ENCODE peak calls at places on chromosomes 7 and 10, in seven cellular contexts. One of them, this sample, is unnamed. For H3K4me1, the result is how much of the 10 kb centered on the place peaks cover.

GRCh38 chr10:28463676-28464395 is 69.1 kb upstream of the WAC start:
- DNase-seq in ovary: no peak
- DNase-seq in tibial nerve: no peak
- DNase-seq in CD4-positive, CD25-positive, alpha-beta regulatory T cell: no peak
- DNase-seq in transverse colon: peak
- DNase-seq in IMR-90: no peak
- DNase-seq in uterus: no peak
- DNase-seq in this sample: no peak

GRCh38 chr10:128178319-128178937 is 52.2 kb upstream of the MKI67 start:
- DNase-seq in ovary: no peak
- DNase-seq in uterus: no peak
- DNase-seq in CD4-positive, CD25-positive, alpha-beta regulatory T cell: peak
- DNase-seq in tibial nerve: no peak
- DNase-seq in transverse colon: peak
- DNase-seq in IMR-90: peak
- DNase-seq in this sample: no peak

GRCh38 chr10:80459047-80459865 is 5.1 kb downstream of the TSPAN14 start:
- DNase-seq in tibial nerve: peak
- DNase-seq in IMR-90: no peak
- DNase-seq in CD4-positive, CD25-positive, alpha-beta regulatory T cell: peak
- DNase-seq in transverse colon: peak
- DNase-seq in ovary: no peak
- DNase-seq in uterus: peak
- DNase-seq in this sample: peak

GRCh38 chr10:125159932-125160855 is at the start of gene CTBP2:
- DNase-seq in CD4-positive, CD25-positive, alpha-beta regulatory T cell: no peak
- DNase-seq in tibial nerve: peak
- DNase-seq in transverse colon: peak
- DNase-seq in IMR-90: no peak
- DNase-seq in uterus: peak
- DNase-seq in ovary: peak
- DNase-seq in this sample: peak

GRCh38 chr10:131087464-131088215 is 223.9 kb downstream of the TCERG1L start:
- DNase-seq in transverse colon: no peak
- DNase-seq in uterus: no peak
- DNase-seq in ovary: no peak
- DNase-seq in tibial nerve: no peak
- DNase-seq in CD4-positive, CD25-positive, alpha-beta regulatory T cell: no peak
- DNase-seq in IMR-90: no peak
- DNase-seq in this sample: no peak

GRCh38 chr10:98088186-98088971 is 46.1 kb upstream of the R3HCC1L start:
- DNase-seq in ovary: no peak
- DNase-seq in CD4-positive, CD25-positive, alpha-beta regulatory T cell: no peak
- DNase-seq in transverse colon: no peak
- DNase-seq in IMR-90: no peak
- DNase-seq in uterus: no peak
- DNase-seq in tibial nerve: no peak
- DNase-seq in this sample: peak

GRCh38 chr10:98560585-98560984 is 113.8 kb upstream of the HPS1 start:
- DNase-seq in IMR-90: no peak
- DNase-seq in transverse colon: no peak
- DNase-seq in CD4-positive, CD25-positive, alpha-beta regulatory T cell: no peak
- DNase-seq in tibial nerve: no peak
- DNase-seq in uterus: no peak
- DNase-seq in ovary: no peak
- DNase-seq in this sample: no peak

GRCh38 chr7:11689096-11689495 is 142.9 kb downstream of the THSD7A start:
- DNase-seq in ovary: no peak
- DNase-seq in CD4-positive, CD25-positive, alpha-beta regulatory T cell: no peak
- DNase-seq in transverse colon: no peak
- DNase-seq in tibial nerve: no peak
- DNase-seq in uterus: no peak
- DNase-seq in IMR-90: no peak
- DNase-seq in this sample: no peak

GRCh38 chr7:57204411-57204811 is 72.2 kb upstream of the ZNF479 start:
- DNase-seq in CD4-positive, CD25-positive, alpha-beta regulatory T cell: no peak
- DNase-seq in tibial nerve: no peak
- DNase-seq in transverse colon: no peak
- DNase-seq in uterus: no peak
- DNase-seq in ovary: no peak
- DNase-seq in IMR-90: no peak
- DNase-seq in this sample: no peak

GRCh38 chr10:124565565-124566221 is 104.1 kb downstream of the LHPP start:
- DNase-seq in ovary: no peak
- DNase-seq in uterus: no peak
- DNase-seq in IMR-90: no peak
- DNase-seq in transverse colon: no peak
- DNase-seq in tibial nerve: no peak
- DNase-seq in CD4-positive, CD25-positive, alpha-beta regulatory T cell: no peak
- DNase-seq in this sample: no peak

GRCh38 chr7:22613466-22613865 is 113.5 kb upstream of the STEAP1B start:
- DNase-seq in ovary: no peak
- DNase-seq in uterus: no peak
- DNase-seq in tibial nerve: no peak
- DNase-seq in transverse colon: no peak
- DNase-seq in IMR-90: no peak
- DNase-seq in CD4-positive, CD25-positive, alpha-beta regulatory T cell: no peak
- DNase-seq in this sample: no peak
- H3K27ac ChIP-seq in ovary: no peak
- H3K27ac ChIP-seq in uterus: no peak
- H3K27ac ChIP-seq in tibial nerve: no peak
- H3K27ac ChIP-seq in transverse colon: no peak
- H3K27ac ChIP-seq in IMR-90: no peak
- H3K27ac ChIP-seq in CD4-positive, CD25-positive, alpha-beta regulatory T cell: no peak
- H3K27ac ChIP-seq in this sample: no peak

DNA sequence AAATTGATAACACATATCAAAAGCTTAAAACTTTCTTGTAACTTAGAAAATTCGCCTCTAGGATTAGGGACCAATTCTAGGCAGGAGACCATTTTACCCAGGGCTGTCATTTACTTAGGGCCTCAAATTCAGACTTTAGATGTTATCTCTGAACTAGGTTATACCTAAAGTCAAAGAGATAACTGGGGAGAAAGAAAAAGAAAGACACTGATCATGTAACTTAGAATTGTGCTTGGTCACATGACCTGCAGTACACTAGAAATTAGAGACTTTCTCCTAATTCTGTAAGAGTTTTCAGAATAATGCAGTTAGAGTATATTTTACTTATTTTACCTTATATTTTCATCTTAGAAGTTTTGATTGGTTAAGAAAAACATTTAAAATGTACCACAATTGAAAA is 16.7 kb downstream of the ASB4 start:
- DNase-seq in ovary: no peak
- DNase-seq in transverse colon: no peak
- DNase-seq in CD4-positive, CD25-positive, alpha-beta regulatory T cell: no peak
- DNase-seq in uterus: no peak
- DNase-seq in tibial nerve: no peak
- DNase-seq in IMR-90: no peak
- DNase-seq in this sample: no peak
- H3K4me1 ChIP-seq in ovary: under half
- H3K4me1 ChIP-seq in transverse colon: under half
- H3K4me1 ChIP-seq in CD4-positive, CD25-positive, alpha-beta regulatory T cell: under half
- H3K4me1 ChIP-seq in uterus: under half
- H3K4me1 ChIP-seq in tibial nerve: under half
- H3K4me1 ChIP-seq in IMR-90: under half
- H3K4me1 ChIP-seq in this sample: under half

GRCh38 chr10:4511559-4511958 is 314.4 kb upstream of the AKR1E2 start:
- DNase-seq in ovary: no peak
- DNase-seq in CD4-positive, CD25-positive, alpha-beta regulatory T cell: no peak
- DNase-seq in uterus: no peak
- DNase-seq in tibial nerve: no peak
- DNase-seq in IMR-90: no peak
- DNase-seq in transverse colon: no peak
- DNase-seq in this sample: no peak
- H3K27ac ChIP-seq in ovary: no peak
- H3K27ac ChIP-seq in CD4-positive, CD25-positive, alpha-beta regulatory T cell: no peak
- H3K27ac ChIP-seq in uterus: peak
- H3K27ac ChIP-seq in tibial nerve: no peak
- H3K27ac ChIP-seq in IMR-90: no peak
- H3K27ac ChIP-seq in transverse colon: no peak
- H3K27ac ChIP-seq in this sample: no peak

DNA sequence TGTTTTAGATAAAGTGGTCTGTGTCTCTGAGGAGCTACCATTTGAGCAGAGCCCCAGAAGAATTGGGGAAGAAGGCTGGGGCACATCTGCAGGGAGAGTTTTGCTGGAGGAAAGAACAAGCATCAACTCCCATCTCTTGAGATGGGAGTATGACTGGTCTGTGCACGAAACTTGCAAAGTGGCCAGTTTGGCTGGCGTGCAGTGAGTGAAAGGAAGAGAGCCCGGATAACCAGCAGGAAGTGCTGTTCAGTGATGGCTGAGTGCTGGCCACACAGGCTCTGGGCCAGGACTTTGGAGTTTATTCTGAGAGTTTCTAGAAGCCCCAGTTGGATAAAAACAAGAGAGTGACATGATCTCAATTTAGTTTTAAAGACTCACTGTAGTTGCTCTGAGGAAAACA is 34.4 kb upstream of the SVIL start:
- DNase-seq in IMR-90: peak
- DNase-seq in transverse colon: no peak
- DNase-seq in ovary: peak
- DNase-seq in CD4-positive, CD25-positive, alpha-beta regulatory T cell: no peak
- DNase-seq in tibial nerve: no peak
- DNase-seq in uterus: no peak
- DNase-seq in this sample: peak
- H3K4me1 ChIP-seq in IMR-90: under half
- H3K4me1 ChIP-seq in transverse colon: under half
- H3K4me1 ChIP-seq in ovary: under half
- H3K4me1 ChIP-seq in CD4-positive, CD25-positive, alpha-beta regulatory T cell: under half
- H3K4me1 ChIP-seq in tibial nerve: under half
- H3K4me1 ChIP-seq in uterus: under half
- H3K4me1 ChIP-seq in this sample: under half

GRCh38 chr7:43199333-43199732 is 86.9 kb downstream of the HECW1 start:
- DNase-seq in IMR-90: peak
- DNase-seq in CD4-positive, CD25-positive, alpha-beta regulatory T cell: no peak
- DNase-seq in tibial nerve: no peak
- DNase-seq in uterus: no peak
- DNase-seq in transverse colon: no peak
- DNase-seq in ovary: no peak
- DNase-seq in this sample: no peak
- H3K27ac ChIP-seq in IMR-90: no peak
- H3K27ac ChIP-seq in CD4-positive, CD25-positive, alpha-beta regulatory T cell: no peak
- H3K27ac ChIP-seq in tibial nerve: no peak
- H3K27ac ChIP-seq in uterus: no peak
- H3K27ac ChIP-seq in transverse colon: no peak
- H3K27ac ChIP-seq in ovary: no peak
- H3K27ac ChIP-seq in this sample: no peak

GRCh38 chr10:75431180-75432111 is at the start of gene LRMDA:
- DNase-seq in IMR-90: no peak
- DNase-seq in CD4-positive, CD25-positive, alpha-beta regulatory T cell: no peak
- DNase-seq in ovary: peak
- DNase-seq in transverse colon: peak
- DNase-seq in uterus: peak
- DNase-seq in tibial nerve: peak
- DNase-seq in this sample: peak

GRCh38 chr10:75429159-75429827 is 2.1 kb upstream of the LRMDA start:
- DNase-seq in transverse colon: no peak
- DNase-seq in uterus: no peak
- DNase-seq in ovary: no peak
- DNase-seq in IMR-90: no peak
- DNase-seq in tibial nerve: no peak
- DNase-seq in CD4-positive, CD25-positive, alpha-beta regulatory T cell: no peak
- DNase-seq in this sample: peak

GRCh38 chr10:75428434-75429158 is 2.8 kb upstream of the LRMDA start:
- DNase-seq in IMR-90: peak
- DNase-seq in ovary: peak
- DNase-seq in CD4-positive, CD25-positive, alpha-beta regulatory T cell: no peak
- DNase-seq in tibial nerve: no peak
- DNase-seq in uterus: peak
- DNase-seq in transverse colon: no peak
- DNase-seq in this sample: no peak

GRCh38 chr10:75432176-75432575 is 752 bp downstream of the LRMDA start:
- DNase-seq in uterus: no peak
- DNase-seq in ovary: peak
- DNase-seq in CD4-positive, CD25-positive, alpha-beta regulatory T cell: no peak
- DNase-seq in IMR-90: no peak
- DNase-seq in transverse colon: no peak
- DNase-seq in tibial nerve: no peak
- DNase-seq in this sample: no peak

GRCh38 chr10:75430000-75430763 is 1.2 kb upstream of the LRMDA start:
- DNase-seq in ovary: peak
- DNase-seq in uterus: peak
- DNase-seq in IMR-90: no peak
- DNase-seq in CD4-positive, CD25-positive, alpha-beta regulatory T cell: no peak
- DNase-seq in tibial nerve: peak
- DNase-seq in transverse colon: peak
- DNase-seq in this sample: peak
- H3K4me1 ChIP-seq in ovary: under half
- H3K4me1 ChIP-seq in uterus: under half
- H3K4me1 ChIP-seq in IMR-90: under half
- H3K4me1 ChIP-seq in CD4-positive, CD25-positive, alpha-beta regulatory T cell: under half
- H3K4me1 ChIP-seq in tibial nerve: under half
- H3K4me1 ChIP-seq in transverse colon: under half
- H3K4me1 ChIP-seq in this sample: under half

DNA sequence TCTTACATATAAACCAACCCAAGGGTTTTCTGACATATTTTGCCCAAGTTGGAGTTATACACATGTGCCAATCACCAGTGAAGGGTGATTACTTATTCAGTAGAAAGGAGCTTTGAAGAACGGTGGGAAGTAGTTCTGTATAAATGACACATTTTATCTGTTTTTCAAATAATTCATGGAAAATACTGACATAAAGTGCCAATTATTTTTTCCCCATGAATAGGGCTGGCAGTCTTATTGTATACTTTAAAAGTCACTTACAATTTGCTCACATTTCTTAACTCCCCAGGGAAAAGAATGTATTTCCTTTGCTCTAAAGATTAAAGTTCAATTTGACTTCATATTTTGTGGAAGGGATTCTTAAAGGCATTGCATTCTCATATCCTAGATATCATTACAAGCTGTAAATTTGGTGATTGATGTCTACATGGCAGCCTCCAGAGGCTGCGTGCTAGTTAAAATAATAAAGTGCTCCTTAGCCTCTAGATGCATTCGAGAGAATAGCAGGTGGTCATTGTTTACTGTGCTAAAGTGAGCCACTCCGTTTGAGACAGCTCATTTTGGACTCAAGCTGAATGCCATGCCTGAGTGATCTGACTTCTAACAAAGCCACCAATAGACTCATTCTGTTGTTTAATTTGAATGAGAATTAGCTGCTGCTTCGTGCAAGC is 148.8 kb upstream of the NRP1 start:
- DNase-seq in transverse colon: no peak
- DNase-seq in ovary: no peak
- DNase-seq in uterus: no peak
- DNase-seq in CD4-positive, CD25-positive, alpha-beta regulatory T cell: no peak
- DNase-seq in IMR-90: peak
- DNase-seq in tibial nerve: no peak
- DNase-seq in this sample: no peak
- H3K27ac ChIP-seq in transverse colon: no peak
- H3K27ac ChIP-seq in ovary: no peak
- H3K27ac ChIP-seq in uterus: no peak
- H3K27ac ChIP-seq in CD4-positive, CD25-positive, alpha-beta regulatory T cell: no peak
- H3K27ac ChIP-seq in IMR-90: no peak
- H3K27ac ChIP-seq in tibial nerve: no peak
- H3K27ac ChIP-seq in this sample: no peak

GRCh38 chr7:24825315-24825917 is 68.2 kb upstream of the GSDME start:
- DNase-seq in uterus: no peak
- DNase-seq in IMR-90: no peak
- DNase-seq in CD4-positive, CD25-positive, alpha-beta regulatory T cell: no peak
- DNase-seq in transverse colon: no peak
- DNase-seq in tibial nerve: no peak
- DNase-seq in ovary: no peak
- DNase-seq in this sample: no peak
- H3K4me1 ChIP-seq in uterus: under half
- H3K4me1 ChIP-seq in IMR-90: under half
- H3K4me1 ChIP-seq in CD4-positive, CD25-positive, alpha-beta regulatory T cell: half or more
- H3K4me1 ChIP-seq in transverse colon: under half
- H3K4me1 ChIP-seq in tibial nerve: under half
- H3K4me1 ChIP-seq in ovary: under half
- H3K4me1 ChIP-seq in this sample: under half

GRCh38 chr7:107049480-107049879 is 5.0 kb downstream of the PRKAR2B start:
- DNase-seq in ovary: no peak
- DNase-seq in transverse colon: no peak
- DNase-seq in uterus: no peak
- DNase-seq in CD4-positive, CD25-positive, alpha-beta regulatory T cell: no peak
- DNase-seq in IMR-90: no peak
- DNase-seq in tibial nerve: no peak
- DNase-seq in this sample: no peak
- H3K27ac ChIP-seq in ovary: no peak
- H3K27ac ChIP-seq in transverse colon: no peak
- H3K27ac ChIP-seq in uterus: no peak
- H3K27ac ChIP-seq in CD4-positive, CD25-positive, alpha-beta regulatory T cell: no peak
- H3K27ac ChIP-seq in IMR-90: no peak
- H3K27ac ChIP-seq in tibial nerve: no peak
- H3K27ac ChIP-seq in this sample: no peak

This sample was measured in heart right ventricle.